ENCODE peak calls at places on chromosomes 2 and 18, in seven cellular contexts. C is naive thymus-derived CD4-positive, alpha-beta T cell; G is lower lobe of right lung; U is fibroblast of lung; T is hepatocyte; Q is heart right ventricle; D is esophagus squamous epithelium. R is an unnamed sample.

GRCh38 chr2:10524341-10524740 is 76.2 kb upstream of the ODC1 start:
- DNase-seq in T (no peak), U (no peak), G (no peak), C (no peak), Q (no peak), D (no peak), R (no peak)

GRCh38 chr2:143844986-143845385 is 674.9 kb downstream of the ZEB2 start:
- DNase-seq in T (no peak), G (no peak), C (no peak), D (no peak), Q (no peak), U (no peak), R (no peak)

GRCh38 chr2:55061534-55062344 is 11.5 kb upstream of the RTN4 start:
- DNase-seq in D (no peak), G (peak; percentile 68), T (no peak), C (no peak), U (no peak), Q (no peak), R (peak; percentile 79)

GRCh38 chr18:27887711-27888495 is 289.0 kb downstream of the CDH2 start:
- DNase-seq in U (no peak), Q (no peak), C (no peak), T (no peak), G (no peak), D (no peak), R (no peak)

GRCh38 chr2:73091164-73091563 is 19.7 kb upstream of the SFXN5 start:
- DNase-seq in U (no peak), T (peak; percentile 62), D (no peak), Q (no peak), C (no peak), G (no peak), R (no peak)

GRCh38 chr18:62388855-62389760 is 64.0 kb downstream of the TNFRSF11A start:
- DNase-seq in Q (no peak), C (no peak), U (no peak), D (no peak), T (peak; percentile 12), G (no peak), R (no peak)

GRCh38 chr2:23658466-23658942 is 268.4 kb downstream of the ATAD2B start:
- DNase-seq in U (no peak), D (no peak), G (no peak), Q (no peak), C (no peak), T (peak; percentile 81), R (no peak)

GRCh38 chr2:148560501-148560900 is 84.0 kb upstream of the EPC2 start:
- DNase-seq in Q (no peak), U (peak; percentile 53), C (no peak), T (no peak), G (no peak), D (no peak), R (no peak)

GRCh38 chr2:120261387-120262006 is 8.8 kb downstream of the RALB start:
- DNase-seq in C (no peak), U (no peak), T (no peak), D (no peak), G (no peak), Q (no peak), R (no peak)

GRCh38 chr2:133266926-133267590 is 301.2 kb downstream of the NCKAP5 start:
- DNase-seq in Q (no peak), C (no peak), D (no peak), G (no peak), U (no peak), T (no peak), R (no peak)

GRCh38 chr18:9951022-9951859 is 37.4 kb downstream of the VAPA start:
- DNase-seq in D (no peak), G (no peak), Q (no peak), U (peak; percentile 86), T (peak; percentile 59), C (no peak), R (no peak)

GRCh38 chr2:83081835-83082522 is 1377.1 kb downstream of the SUCLG1 start:
- DNase-seq in U (peak; percentile 84), C (no peak), T (peak; percentile 64), D (no peak), G (no peak), Q (no peak), R (no peak)

GRCh38 chr2:240906141-240906910 is at the start of gene CROCC2:
- DNase-seq in D (no peak), T (no peak), Q (peak; percentile 8), G (peak; percentile 45), C (no peak), U (no peak), R (no peak)

GRCh38 chr2:84832772-84833461 is 48.0 kb downstream of the TRABD2A start:
- DNase-seq in G (peak; percentile 53), C (no peak), U (no peak), T (no peak), D (no peak), Q (no peak), R (no peak)

GRCh38 chr2:196131949-196132925 is 39.1 kb downstream of the STK17B start:
- DNase-seq in Q (no peak), G (no peak), U (peak; percentile 49), C (peak; percentile 44), T (no peak), D (no peak), R (no peak)

GRCh38 chr18:34114996-34115395 is 109.7 kb downstream of the NOL4 start:
- DNase-seq in G (no peak), D (no peak), C (no peak), T (no peak), U (no peak), Q (no peak), R (no peak)

GRCh38 chr2:56615750-56616149 is 432.0 kb downstream of the CCDC85A start:
- DNase-seq in T (no peak), G (no peak), C (no peak), D (no peak), U (no peak), Q (no peak), R (no peak)

GRCh38 chr2:65554765-65555561 is 122.6 kb upstream of the SPRED2 start:
- DNase-seq in D (no peak), T (no peak), G (no peak), U (no peak), Q (no peak), C (no peak), R (no peak)

GRCh38 chr2:54657664-54658083 is 65.8 kb upstream of the EML6 start:
- DNase-seq in Q (no peak), T (peak; percentile 60), G (peak; percentile 63), C (no peak), U (peak; percentile 47), D (no peak), R (no peak)

GRCh38 chr2:30233142-30233961 is 2.0 kb downstream of the LBH start:
- DNase-seq in U (no peak), Q (no peak), C (no peak), D (no peak), G (no peak), T (no peak), R (no peak)
- H3K4me1 ChIP-seq in U (peaks cover 30% of the 10 kb centered on the region), Q (peaks cover 63% of the 10 kb centered on the region), C (peaks cover 50% of the 10 kb centered on the region), D (peaks cover 84% of the 10 kb centered on the region), G (peaks cover 62% of the 10 kb centered on the region), T (peaks cover 19% of the 10 kb centered on the region), R (peaks cover 34% of the 10 kb centered on the region)

GRCh38 chr18:8889479-8889878 is 184.1 kb downstream of the MTCL1 start:
- DNase-seq in T (no peak), U (peak; percentile 9), D (no peak), G (no peak), C (no peak), Q (no peak), R (no peak)
- H3K27ac ChIP-seq in T (peak overlapping the region; percentile 5), U (no peak overlapping the region), D (no peak overlapping the region), G (no peak overlapping the region), C (no peak overlapping the region), Q (no peak overlapping the region), R (no peak overlapping the region)

DNA sequence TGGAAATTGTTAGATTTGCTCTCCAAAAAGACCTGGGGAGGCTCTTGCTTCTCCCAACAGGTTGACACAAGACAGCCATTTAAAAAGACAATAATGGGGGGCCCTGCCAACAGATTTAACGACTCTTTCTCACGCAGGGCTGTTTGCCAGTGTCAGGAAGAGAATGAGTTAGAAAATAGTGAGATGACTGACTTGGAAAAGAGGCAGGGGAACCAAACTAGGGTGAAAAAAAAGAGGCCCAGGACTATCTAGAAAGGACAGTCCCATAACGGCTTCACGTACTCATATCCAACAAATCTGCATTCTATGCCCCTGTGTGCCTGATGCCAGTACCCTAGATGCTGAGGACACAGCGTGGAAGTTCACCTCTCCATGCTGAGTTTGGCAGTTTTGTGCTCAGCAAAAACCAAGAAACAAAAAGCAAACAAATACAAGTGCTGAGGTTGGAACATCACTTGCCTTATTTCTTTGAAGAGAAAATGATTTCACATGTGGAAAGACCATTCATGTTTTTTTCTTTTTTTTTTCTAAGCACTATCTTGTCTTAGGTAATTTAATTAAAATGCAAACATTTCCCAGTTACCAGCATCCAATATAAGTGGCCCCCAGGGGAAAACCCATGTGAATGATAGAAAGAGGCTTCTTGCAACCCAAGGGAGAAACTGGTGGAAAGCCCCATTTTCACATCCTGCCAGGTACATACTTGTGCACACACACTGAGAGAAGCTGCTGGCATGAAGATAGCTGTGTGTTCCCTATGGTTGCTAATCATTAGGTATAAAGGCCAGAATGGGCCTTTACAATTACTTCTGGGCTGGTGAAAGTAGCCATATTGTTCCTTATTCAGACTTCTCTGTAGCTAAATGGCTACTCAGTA is 10.6 kb upstream of the WIPF1 start:
- DNase-seq in G (no peak), D (no peak), Q (no peak), C (peak; percentile 79), T (no peak), U (no peak), R (no peak)
- H3K4me1 ChIP-seq in G (peaks cover 31% of the 10 kb centered on the region), D (peaks cover 57% of the 10 kb centered on the region), Q (peaks cover 29% of the 10 kb centered on the region), C (peaks cover 45% of the 10 kb centered on the region), T (peaks cover 10% of the 10 kb centered on the region), U (no peaks in the 10 kb centered on the region), R (peaks cover 5% of the 10 kb centered on the region)

GRCh38 chr2:191885650-191886049 is 38.8 kb upstream of the CAVIN2 start:
- DNase-seq in U (no peak), C (no peak), Q (no peak), D (no peak), G (no peak), T (no peak), R (no peak)

GRCh38 chr2:191888400-191889166 is 41.7 kb upstream of the CAVIN2 start:
- DNase-seq in C (no peak), D (no peak), T (no peak), G (no peak), Q (no peak), U (no peak), R (no peak)

GRCh38 chr2:191889924-191890323 is 43.0 kb upstream of the CAVIN2 start:
- DNase-seq in C (no peak), G (no peak), D (no peak), T (no peak), Q (no peak), U (no peak), R (no peak)

GRCh38 chr2:191881982-191882816 is 35.3 kb upstream of the CAVIN2 start:
- DNase-seq in G (peak; percentile 41), D (no peak), C (no peak), T (no peak), U (no peak), Q (peak; percentile 8), R (no peak)

DNA sequence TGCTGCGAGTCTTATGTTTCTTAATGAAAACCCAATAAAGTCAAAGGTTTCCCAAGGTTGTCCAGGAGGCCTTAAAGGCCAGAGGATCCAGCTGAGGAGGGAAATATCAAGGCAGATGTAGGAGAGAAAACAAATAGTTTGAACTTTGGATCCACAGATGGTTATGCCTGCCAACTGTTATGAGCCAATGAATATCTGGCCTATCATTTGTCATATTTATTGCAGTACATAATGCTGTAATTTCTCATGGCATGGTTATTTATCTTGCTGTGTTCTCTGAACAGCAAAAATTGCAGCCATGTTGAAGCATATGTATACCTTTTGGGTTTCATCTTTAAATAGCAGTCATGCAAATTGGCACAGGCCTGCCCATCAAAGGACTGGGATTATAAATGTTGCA is 38.2 kb upstream of the CAVIN2 start:
- DNase-seq in T (no peak), G (no peak), U (peak; percentile 41), C (no peak), Q (no peak), D (no peak), R (no peak)
- H3K27ac ChIP-seq in T (no peak overlapping the region), G (no peak overlapping the region), U (no peak overlapping the region), C (no peak overlapping the region), Q (no peak overlapping the region), D (no peak overlapping the region), R (no peak overlapping the region)

R was measured in upper lobe of right lung.